ENCODE peak calls at places on chromosomes 11 and 22, in eight cellular contexts. One of them, this sample, is unnamed.

GRCh38 chr11:9001736-9002135 is 2.1 kb downstream of the NRIP3 start:
- DNase-seq in gastrocnemius medialis: no peak
- DNase-seq in transverse colon: no peak
- DNase-seq in GM20000: no peak
- DNase-seq in dorsolateral prefrontal cortex: no peak
- DNase-seq in ascending aorta: no peak
- DNase-seq in sigmoid colon: no peak
- DNase-seq in progenitor cell of endocrine pancreas: no peak
- DNase-seq in this sample: no peak

GRCh38 chr11:33877029-33877428 is 14.8 kb downstream of the LMO2 start:
- DNase-seq in gastrocnemius medialis: no peak
- DNase-seq in transverse colon: no peak
- DNase-seq in GM20000: no peak
- DNase-seq in dorsolateral prefrontal cortex: no peak
- DNase-seq in ascending aorta: no peak
- DNase-seq in sigmoid colon: no peak
- DNase-seq in progenitor cell of endocrine pancreas: no peak
- DNase-seq in this sample: no peak

GRCh38 chr11:14764899-14765527 is 121.4 kb downstream of the PDE3B start:
- DNase-seq in gastrocnemius medialis: no peak
- DNase-seq in transverse colon: no peak
- DNase-seq in GM20000: peak; percentile 36
- DNase-seq in dorsolateral prefrontal cortex: no peak
- DNase-seq in ascending aorta: no peak
- DNase-seq in sigmoid colon: no peak
- DNase-seq in progenitor cell of endocrine pancreas: no peak
- DNase-seq in this sample: no peak

GRCh38 chr22:32852346-32853251 is 51.1 kb downstream of the TIMP3 start:
- DNase-seq in gastrocnemius medialis: peak; percentile 66
- DNase-seq in transverse colon: no peak
- DNase-seq in GM20000: no peak
- DNase-seq in dorsolateral prefrontal cortex: no peak
- DNase-seq in ascending aorta: peak; percentile 73
- DNase-seq in sigmoid colon: peak; percentile 86
- DNase-seq in progenitor cell of endocrine pancreas: no peak
- DNase-seq in this sample: no peak

GRCh38 chr22:30056015-30056414 is 24.2 kb upstream of the HORMAD2 start:
- DNase-seq in gastrocnemius medialis: no peak
- DNase-seq in transverse colon: no peak
- DNase-seq in GM20000: no peak
- DNase-seq in dorsolateral prefrontal cortex: no peak
- DNase-seq in ascending aorta: no peak
- DNase-seq in sigmoid colon: no peak
- DNase-seq in progenitor cell of endocrine pancreas: no peak
- DNase-seq in this sample: no peak

GRCh38 chr11:134429104-134429503 is 17.1 kb upstream of the B3GAT1 start:
- DNase-seq in gastrocnemius medialis: no peak
- DNase-seq in transverse colon: no peak
- DNase-seq in GM20000: no peak
- DNase-seq in dorsolateral prefrontal cortex: no peak
- DNase-seq in ascending aorta: no peak
- DNase-seq in sigmoid colon: no peak
- DNase-seq in progenitor cell of endocrine pancreas: no peak
- DNase-seq in this sample: no peak

GRCh38 chr11:24453129-24453723 is 43.6 kb upstream of the LUZP2 start:
- DNase-seq in gastrocnemius medialis: no peak
- DNase-seq in transverse colon: no peak
- DNase-seq in GM20000: no peak
- DNase-seq in dorsolateral prefrontal cortex: no peak
- DNase-seq in ascending aorta: no peak
- DNase-seq in sigmoid colon: no peak
- DNase-seq in progenitor cell of endocrine pancreas: no peak
- DNase-seq in this sample: no peak

GRCh38 chr11:104970756-104971155 is 2.4 kb upstream of the CASP4 start:
- DNase-seq in gastrocnemius medialis: no peak
- DNase-seq in transverse colon: no peak
- DNase-seq in GM20000: no peak
- DNase-seq in dorsolateral prefrontal cortex: no peak
- DNase-seq in ascending aorta: no peak
- DNase-seq in sigmoid colon: no peak
- DNase-seq in progenitor cell of endocrine pancreas: no peak
- DNase-seq in this sample: no peak

GRCh38 chr11:126419801-126420729 is 64.6 kb downstream of the ST3GAL4 start:
- DNase-seq in gastrocnemius medialis: no peak
- DNase-seq in transverse colon: no peak
- DNase-seq in GM20000: peak; percentile 78
- DNase-seq in dorsolateral prefrontal cortex: peak; percentile 37
- DNase-seq in ascending aorta: no peak
- DNase-seq in sigmoid colon: no peak
- DNase-seq in progenitor cell of endocrine pancreas: no peak
- DNase-seq in this sample: no peak

GRCh38 chr11:85021066-85021465 is 606.1 kb downstream of the DLG2 start:
- DNase-seq in gastrocnemius medialis: no peak
- DNase-seq in transverse colon: no peak
- DNase-seq in GM20000: no peak
- DNase-seq in dorsolateral prefrontal cortex: no peak
- DNase-seq in ascending aorta: no peak
- DNase-seq in sigmoid colon: no peak
- DNase-seq in progenitor cell of endocrine pancreas: no peak
- DNase-seq in this sample: no peak

DNA sequence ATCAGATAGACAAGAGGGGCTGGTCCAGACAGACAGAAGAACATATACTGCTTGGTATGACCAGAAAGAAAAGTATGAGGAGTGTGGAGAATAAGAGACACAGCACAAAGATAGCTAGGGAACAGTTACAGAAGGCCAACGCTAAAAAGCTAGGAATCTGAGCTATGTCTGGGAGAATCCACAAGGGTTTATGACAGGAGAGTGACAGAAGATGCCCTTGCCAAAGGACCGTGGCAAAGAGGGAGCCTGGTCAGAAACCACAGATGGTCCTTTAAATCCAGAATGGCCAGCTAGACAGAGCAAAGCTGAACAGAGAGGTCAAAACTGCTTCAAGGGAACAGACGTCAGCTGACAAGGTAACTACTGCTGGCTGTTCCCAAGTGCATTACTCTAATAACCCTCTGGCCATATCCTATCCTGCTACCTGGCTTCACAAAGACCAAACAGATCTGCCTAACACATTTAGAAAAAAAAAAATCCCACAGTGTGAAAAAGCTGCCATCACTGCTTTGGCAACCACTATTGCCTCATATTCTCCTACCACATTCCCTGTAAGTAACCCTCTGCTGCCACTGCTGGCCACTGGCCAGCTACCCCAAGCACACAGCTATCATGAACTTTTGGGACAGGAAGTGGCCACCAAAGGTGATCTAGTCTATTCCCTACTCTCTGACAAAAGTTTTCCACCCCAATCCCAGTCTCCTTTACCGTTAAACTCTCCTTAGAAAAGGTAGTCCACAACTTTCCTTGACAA is 7.3 kb downstream of the SERGEF start:
- DNase-seq in gastrocnemius medialis: no peak
- DNase-seq in transverse colon: no peak
- DNase-seq in GM20000: no peak
- DNase-seq in dorsolateral prefrontal cortex: no peak
- DNase-seq in ascending aorta: no peak
- DNase-seq in sigmoid colon: no peak
- DNase-seq in progenitor cell of endocrine pancreas: no peak
- DNase-seq in this sample: no peak
- TF ChIP-seq CTCF in gastrocnemius medialis: no peak
- TF ChIP-seq CTCF in transverse colon: no peak
- TF ChIP-seq CTCF in GM20000: no peak
- TF ChIP-seq CTCF in dorsolateral prefrontal cortex: no peak
- TF ChIP-seq CTCF in ascending aorta: no peak
- TF ChIP-seq CTCF in sigmoid colon: no peak
- TF ChIP-seq CTCF in progenitor cell of endocrine pancreas: no peak
- TF ChIP-seq CTCF in this sample: no peak

GRCh38 chr11:66853242-66854229 is 3.3 kb upstream of the LRFN4 start:
- DNase-seq in gastrocnemius medialis: no peak
- DNase-seq in transverse colon: peak; percentile 5
- DNase-seq in GM20000: no peak
- DNase-seq in dorsolateral prefrontal cortex: no peak
- DNase-seq in ascending aorta: no peak
- DNase-seq in sigmoid colon: peak; percentile 63
- DNase-seq in progenitor cell of endocrine pancreas: no peak
- DNase-seq in this sample: no peak

GRCh38 chr11:66850588-66851250 is 6.1 kb upstream of the LRFN4 start:
- DNase-seq in gastrocnemius medialis: peak; percentile 11
- DNase-seq in transverse colon: no peak
- DNase-seq in GM20000: no peak
- DNase-seq in dorsolateral prefrontal cortex: no peak
- DNase-seq in ascending aorta: peak; percentile 59
- DNase-seq in sigmoid colon: peak; percentile 60
- DNase-seq in progenitor cell of endocrine pancreas: no peak
- DNase-seq in this sample: no peak

GRCh38 chr11:66851251-66851620 is 5.6 kb upstream of the LRFN4 start:
- DNase-seq in gastrocnemius medialis: no peak
- DNase-seq in transverse colon: no peak
- DNase-seq in GM20000: no peak
- DNase-seq in dorsolateral prefrontal cortex: no peak
- DNase-seq in ascending aorta: no peak
- DNase-seq in sigmoid colon: peak; percentile 46
- DNase-seq in progenitor cell of endocrine pancreas: no peak
- DNase-seq in this sample: no peak

GRCh38 chr11:66852466-66853241 is 4.2 kb upstream of the LRFN4 start:
- DNase-seq in gastrocnemius medialis: peak; percentile 11
- DNase-seq in transverse colon: no peak
- DNase-seq in GM20000: no peak
- DNase-seq in dorsolateral prefrontal cortex: no peak
- DNase-seq in ascending aorta: no peak
- DNase-seq in sigmoid colon: peak; percentile 62
- DNase-seq in progenitor cell of endocrine pancreas: no peak
- DNase-seq in this sample: no peak

DNA sequence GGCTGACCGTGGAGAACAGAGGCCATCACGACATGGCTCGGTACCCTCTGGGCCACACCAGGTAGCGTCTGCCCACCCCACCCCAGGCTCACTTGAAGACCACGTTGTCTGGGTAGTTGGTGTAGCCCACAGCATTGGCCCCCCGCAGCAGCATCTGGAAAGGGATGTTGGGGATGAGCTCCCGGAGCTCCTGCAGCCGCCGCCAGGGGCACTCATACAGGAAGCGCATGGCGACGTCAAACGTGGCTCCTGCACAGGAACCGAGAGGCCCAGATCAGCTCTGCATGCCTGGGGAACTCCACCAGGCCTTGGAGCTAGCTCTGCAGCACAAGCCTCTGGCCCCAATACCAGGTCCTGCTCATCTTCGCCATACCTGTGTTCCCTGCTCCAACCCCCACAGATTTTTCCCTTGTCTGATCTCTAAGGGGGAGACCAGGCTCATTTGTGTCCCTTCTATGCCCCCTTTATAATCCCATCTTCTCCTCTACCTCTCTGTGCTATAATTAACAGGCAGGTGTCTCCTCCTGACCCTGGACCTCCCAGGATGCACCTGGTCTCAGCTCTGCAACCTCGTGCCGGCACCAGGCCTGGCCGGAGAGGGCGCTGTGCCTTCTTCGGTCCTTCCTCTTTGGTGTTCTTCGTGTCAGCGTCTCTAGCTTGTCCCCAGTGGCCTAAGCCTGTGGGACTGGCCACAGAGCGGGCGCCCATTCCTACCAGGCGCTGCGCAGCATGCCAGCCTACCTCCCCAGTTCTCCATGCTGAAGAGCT is 5.0 kb upstream of the LRFN4 start:
- DNase-seq in gastrocnemius medialis: peak; percentile 10
- DNase-seq in transverse colon: peak; percentile 8
- DNase-seq in GM20000: peak; percentile 68
- DNase-seq in dorsolateral prefrontal cortex: no peak
- DNase-seq in ascending aorta: peak; percentile 62
- DNase-seq in sigmoid colon: peak; percentile 49
- DNase-seq in progenitor cell of endocrine pancreas: no peak
- DNase-seq in this sample: no peak
- TF ChIP-seq CTCF in gastrocnemius medialis: no peak
- TF ChIP-seq CTCF in transverse colon: no peak
- TF ChIP-seq CTCF in GM20000: peak; percentile 2
- TF ChIP-seq CTCF in dorsolateral prefrontal cortex: no peak
- TF ChIP-seq CTCF in ascending aorta: no peak
- TF ChIP-seq CTCF in sigmoid colon: no peak
- TF ChIP-seq CTCF in progenitor cell of endocrine pancreas: peak; percentile 33
- TF ChIP-seq CTCF in this sample: no peak

DNA sequence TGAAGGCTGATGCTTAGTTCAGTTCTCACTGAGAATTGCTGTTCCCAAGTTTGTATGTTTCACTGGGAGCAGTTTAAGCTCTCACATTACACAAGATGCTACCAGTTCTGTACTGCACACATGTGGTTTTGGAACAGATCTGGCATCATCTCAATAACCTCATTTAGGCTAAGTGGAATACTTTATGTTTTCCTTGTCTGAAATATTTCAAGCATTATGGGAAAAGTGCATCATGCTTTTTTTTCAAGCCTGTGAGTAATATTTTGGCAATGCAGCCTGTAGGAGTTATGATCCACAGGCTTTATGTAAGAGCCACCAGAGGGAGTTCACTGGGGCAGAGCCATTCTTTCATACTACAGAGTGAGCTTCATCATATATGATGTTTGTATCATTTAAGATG is 141.5 kb downstream of the OR4C45 start:
- DNase-seq in gastrocnemius medialis: no peak
- DNase-seq in transverse colon: no peak
- DNase-seq in GM20000: no peak
- DNase-seq in dorsolateral prefrontal cortex: no peak
- DNase-seq in ascending aorta: no peak
- DNase-seq in sigmoid colon: no peak
- DNase-seq in progenitor cell of endocrine pancreas: no peak
- DNase-seq in this sample: no peak
- TF ChIP-seq CTCF in gastrocnemius medialis: no peak
- TF ChIP-seq CTCF in transverse colon: no peak
- TF ChIP-seq CTCF in GM20000: no peak
- TF ChIP-seq CTCF in dorsolateral prefrontal cortex: peak; percentile 8
- TF ChIP-seq CTCF in ascending aorta: no peak
- TF ChIP-seq CTCF in sigmoid colon: no peak
- TF ChIP-seq CTCF in progenitor cell of endocrine pancreas: no peak
- TF ChIP-seq CTCF in this sample: no peak

GRCh38 chr22:43226368-43226979 is 39.5 kb upstream of the TTLL12 start:
- DNase-seq in gastrocnemius medialis: no peak
- DNase-seq in transverse colon: no peak
- DNase-seq in GM20000: no peak
- DNase-seq in dorsolateral prefrontal cortex: no peak
- DNase-seq in ascending aorta: no peak
- DNase-seq in sigmoid colon: no peak
- DNase-seq in progenitor cell of endocrine pancreas: no peak
- DNase-seq in this sample: no peak

GRCh38 chr22:43228863-43229262 is 41.9 kb upstream of the TTLL12 start:
- DNase-seq in gastrocnemius medialis: no peak
- DNase-seq in transverse colon: no peak
- DNase-seq in GM20000: no peak
- DNase-seq in dorsolateral prefrontal cortex: no peak
- DNase-seq in ascending aorta: no peak
- DNase-seq in sigmoid colon: no peak
- DNase-seq in progenitor cell of endocrine pancreas: no peak
- DNase-seq in this sample: no peak

GRCh38 chr22:43227231-43227630 is 40.3 kb upstream of the TTLL12 start:
- DNase-seq in gastrocnemius medialis: no peak
- DNase-seq in transverse colon: no peak
- DNase-seq in GM20000: no peak
- DNase-seq in dorsolateral prefrontal cortex: no peak
- DNase-seq in ascending aorta: no peak
- DNase-seq in sigmoid colon: no peak
- DNase-seq in progenitor cell of endocrine pancreas: no peak
- DNase-seq in this sample: no peak

GRCh38 chr22:43230571-43230970 is 43.6 kb upstream of the TTLL12 start:
- DNase-seq in gastrocnemius medialis: no peak
- DNase-seq in transverse colon: no peak
- DNase-seq in GM20000: no peak
- DNase-seq in dorsolateral prefrontal cortex: no peak
- DNase-seq in ascending aorta: no peak
- DNase-seq in sigmoid colon: no peak
- DNase-seq in progenitor cell of endocrine pancreas: no peak
- DNase-seq in this sample: no peak

GRCh38 chr22:43228330-43228729 is 41.4 kb upstream of the TTLL12 start:
- DNase-seq in gastrocnemius medialis: no peak
- DNase-seq in transverse colon: peak; percentile 24
- DNase-seq in GM20000: peak; percentile 44
- DNase-seq in dorsolateral prefrontal cortex: no peak
- DNase-seq in ascending aorta: no peak
- DNase-seq in sigmoid colon: no peak
- DNase-seq in progenitor cell of endocrine pancreas: no peak
- DNase-seq in this sample: no peak
- TF ChIP-seq CTCF in gastrocnemius medialis: no peak
- TF ChIP-seq CTCF in transverse colon: no peak
- TF ChIP-seq CTCF in GM20000: no peak
- TF ChIP-seq CTCF in dorsolateral prefrontal cortex: no peak
- TF ChIP-seq CTCF in ascending aorta: no peak
- TF ChIP-seq CTCF in sigmoid colon: no peak
- TF ChIP-seq CTCF in progenitor cell of endocrine pancreas: peak; percentile 38
- TF ChIP-seq CTCF in this sample: no peak

This sample was measured in mesothelial cell of epicardium.